ENCODE peak calls at places on chromosomes 16 and 17, in six cellular contexts. H is hepatocyte, K is Karpas-422, O is GM23248, Z is PC-9, Q is SK-N-SH. D is an unnamed sample. For H3K9me2, the result is how much of the 10 kb centered on the place peaks cover.

GRCh38 chr16:25109643-25110042 is 1.9 kb upstream of the LCMT1 start:
- DNase-seq in Q (no peak), K (no peak), H (peak), O (peak), Z (peak), D (peak)

GRCh38 chr16:79077391-79077790 is 523.1 kb downstream of the MAF start:
- DNase-seq in H (no peak), Q (no peak), Z (no peak), K (no peak), O (no peak), D (no peak)

GRCh38 chr17:61411114-61411943 is 11.7 kb downstream of the TBX2 start:
- DNase-seq in O (peak), Q (peak), K (no peak), H (peak), Z (peak), D (peak)

GRCh38 chr17:11900103-11900502 is 97.2 kb downstream of the ZNF18 start:
- DNase-seq in K (no peak), Z (no peak), Q (no peak), H (no peak), O (no peak), D (no peak)

GRCh38 chr16:85448557-85449194 is 164.4 kb upstream of the GSE1 start:
- DNase-seq in Q (peak), K (no peak), O (no peak), H (peak), Z (no peak), D (no peak)

GRCh38 chr16:30136971-30137601 is 14.1 kb upstream of the MAPK3 start:
- DNase-seq in H (no peak), Z (no peak), K (no peak), Q (no peak), O (no peak), D (no peak)

GRCh38 chr16:28192811-28193529 is 18.8 kb downstream of the XPO6 start:
- DNase-seq in Q (no peak), Z (no peak), O (no peak), K (peak), H (no peak), D (no peak)

GRCh38 chr17:79785017-79785899 is 7.3 kb downstream of the CBX2 start:
- DNase-seq in H (no peak), O (no peak), Q (no peak), K (no peak), Z (no peak), D (no peak)

GRCh38 chr17:81635431-81635830 is 1.5 kb downstream of the NPLOC4 start:
- DNase-seq in K (no peak), H (no peak), O (no peak), Q (no peak), Z (peak), D (peak)

GRCh38 chr16:85398688-85399582 is 214.2 kb upstream of the GSE1 start:
- DNase-seq in K (no peak), Z (no peak), O (no peak), H (no peak), Q (no peak), D (no peak)

GRCh38 chr17:78781339-78782304 is at the start of gene CYTH1:
- DNase-seq in O (peak), Z (peak), Q (peak), H (peak), K (peak), D (peak)

GRCh38 chr16:9139965-9140364 is 48.5 kb downstream of the HAPSTR1 start:
- DNase-seq in H (no peak), Q (peak), K (peak), O (peak), Z (no peak), D (peak)

GRCh38 chr17:58338454-58338841 is 9.9 kb upstream of the TSPOAP1 start:
- DNase-seq in Q (no peak), O (no peak), K (no peak), Z (no peak), H (no peak), D (no peak)

GRCh38 chr16:67544329-67544841 is 15.8 kb downstream of the RIPOR1 start:
- DNase-seq in Q (peak), Z (no peak), O (no peak), H (no peak), K (no peak), D (no peak)

GRCh38 chr17:81520021-81520894 is 7.7 kb upstream of the ACTG1 start:
- DNase-seq in K (no peak), O (no peak), Z (no peak), H (no peak), Q (no peak), D (no peak)

GRCh38 chr17:33519692-33520091 is 226.6 kb upstream of the ASIC2 start:
- DNase-seq in O (no peak), K (no peak), Q (no peak), H (no peak), Z (no peak), D (no peak)

GRCh38 chr16:54194008-54194731 is 92.4 kb downstream of the IRX3 start:
- DNase-seq in Q (no peak), Z (peak), K (no peak), O (peak), H (no peak), D (no peak)

GRCh38 chr16:11668590-11669379 is 530 bp downstream of the SNN start:
- DNase-seq in H (peak), Q (peak), O (peak), Z (no peak), K (no peak), D (no peak)

GRCh38 chr16:72256398-72257048 is 84.6 kb upstream of the PMFBP1 start:
- DNase-seq in Q (no peak), Z (no peak), H (no peak), O (peak), K (no peak), D (no peak)

GRCh38 chr17:42441717-42442565 is 16.7 kb upstream of the ATP6V0A1 start:
- DNase-seq in O (no peak), Q (no peak), H (peak), K (no peak), Z (no peak), D (no peak)

GRCh38 chr16:72844225-72844920 is 203.6 kb downstream of the ZFHX3 start:
- DNase-seq in K (no peak), O (no peak), Z (no peak), Q (no peak), H (no peak), D (no peak)

GRCh38 chr17:10751569-10751968 is 21.7 kb upstream of the TMEM220 start:
- DNase-seq in Z (no peak), K (no peak), H (no peak), Q (peak), O (no peak), D (no peak)

GRCh38 chr17:77728022-77728671 is 230.4 kb upstream of the TNRC6C start:
- DNase-seq in H (peak), K (no peak), Q (peak), O (peak), Z (no peak), D (peak)

GRCh38 chr16:87968541-87968940 is 17.3 kb downstream of the BANP start:
- DNase-seq in K (peak), H (no peak), O (peak), Z (no peak), Q (no peak), D (no peak)

GRCh38 chr17:83029571-83029970 is 49.8 kb upstream of the METRNL start:
- DNase-seq in Z (no peak), H (no peak), Q (no peak), O (no peak), K (no peak), D (no peak)

GRCh38 chr16:47728229-47728628 is 267.1 kb downstream of the PHKB start:
- DNase-seq in Z (no peak), Q (no peak), K (peak), O (no peak), H (no peak), D (no peak)
- H3K9me2 ChIP-seq in Z (under half), Q (under half), K (under half), O (under half), H (under half), D (under half)

DNA sequence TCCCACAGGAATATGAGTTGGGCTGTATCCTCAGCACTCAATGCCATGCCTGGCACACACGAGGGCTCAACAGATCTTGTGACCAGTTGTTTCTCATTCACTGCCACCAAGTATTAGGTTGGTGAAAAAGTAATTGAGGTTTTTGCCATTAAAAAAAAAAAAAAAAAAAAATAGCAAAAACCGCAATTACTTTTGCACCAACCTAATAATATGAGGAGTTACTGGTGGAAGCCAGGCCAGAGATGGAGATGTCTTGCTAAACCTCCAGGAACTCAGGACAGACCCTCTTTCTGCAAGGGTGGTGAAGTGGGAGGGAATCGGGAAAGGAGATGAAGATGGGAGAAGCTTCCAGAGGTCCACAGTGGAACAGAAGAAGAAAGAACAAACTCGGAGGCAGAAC is 124.6 kb downstream of the DYNLRB2 start:
- DNase-seq in K (no peak), Z (no peak), Q (no peak), O (no peak), H (no peak), D (no peak)
- H3K9me2 ChIP-seq in K (under half), Z (under half), Q (under half), O (under half), H (under half), D (under half)

DNA sequence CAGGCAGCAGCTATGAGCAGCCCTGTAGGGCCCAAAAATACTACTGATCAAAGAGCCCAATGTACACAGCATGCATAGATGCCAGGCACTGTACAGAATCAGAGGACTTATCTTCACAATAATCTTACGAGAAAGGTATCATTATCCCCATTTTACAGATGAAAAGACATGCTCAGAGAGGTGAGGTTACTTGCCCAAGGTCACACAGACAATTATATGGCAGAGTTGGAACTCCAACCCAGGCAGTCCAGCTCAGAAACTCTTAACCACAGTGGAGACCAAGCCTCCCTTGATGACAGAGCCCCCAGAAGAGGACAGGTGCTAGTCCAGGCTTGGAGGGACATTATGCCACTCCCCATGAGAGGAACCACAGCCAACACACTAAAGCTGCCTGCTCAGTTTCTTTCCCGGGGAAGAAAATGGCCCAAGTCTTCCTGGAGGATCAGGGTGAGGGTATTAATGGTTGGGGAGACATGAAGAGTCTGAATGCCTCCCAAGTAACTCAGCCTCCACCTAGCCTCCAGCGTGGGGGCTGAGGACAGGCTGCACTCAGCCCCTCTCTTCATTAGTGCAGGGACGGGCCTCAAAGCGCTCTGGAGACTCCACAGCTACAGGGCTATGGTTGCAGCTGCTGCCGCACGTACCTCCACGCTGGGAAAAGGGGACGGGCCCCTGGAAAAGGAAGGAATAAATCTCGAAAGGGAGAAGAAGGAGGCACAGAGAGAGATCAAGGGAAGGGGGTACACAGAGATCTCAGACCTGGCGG is 820 bp downstream of the UNC119 start:
- DNase-seq in K (no peak), Q (no peak), H (peak), O (peak), Z (no peak), D (no peak)
- H3K9me2 ChIP-seq in K (under half), Q (under half), H (under half), O (under half), Z (under half), D (under half)

GRCh38 chr17:5669191-5669590 is 84.9 kb upstream of the NLRP1 start:
- DNase-seq in K (no peak), Q (no peak), Z (no peak), H (no peak), O (no peak), D (peak)

GRCh38 chr17:5665164-5665563 is 80.9 kb upstream of the NLRP1 start:
- DNase-seq in H (no peak), Z (no peak), K (no peak), O (peak), Q (no peak), D (no peak)

GRCh38 chr17:5667871-5668270 is 83.6 kb upstream of the NLRP1 start:
- DNase-seq in Z (no peak), K (peak), Q (no peak), O (peak), H (no peak), D (no peak)

GRCh38 chr17:5672141-5672540 is 87.8 kb upstream of the NLRP1 start:
- DNase-seq in K (no peak), O (no peak), Q (no peak), H (no peak), Z (no peak), D (no peak)

GRCh38 chr17:5668557-5669138 is 84.3 kb upstream of the NLRP1 start:
- DNase-seq in H (no peak), K (no peak), Z (no peak), Q (no peak), O (no peak), D (no peak)
- H3K9me2 ChIP-seq in H (under half), K (under half), Z (under half), Q (under half), O (under half), D (under half)

GRCh38 chr16:2015947-2016208 is 3.7 kb upstream of the NPW start:
- DNase-seq in Z (no peak), K (no peak), O (no peak), H (no peak), Q (no peak), D (no peak)

GRCh38 chr16:2019919-2020831 is 590 bp downstream of the NPW start:
- DNase-seq in K (no peak), H (peak), Z (no peak), Q (peak), O (peak), D (no peak)

GRCh38 chr16:2016407-2016922 is 3.1 kb upstream of the NPW start:
- DNase-seq in Q (peak), O (no peak), Z (no peak), K (peak), H (no peak), D (no peak)

GRCh38 chr16:2022723-2023097 is 3.1 kb downstream of the NPW start:
- DNase-seq in H (peak), K (no peak), Q (peak), Z (peak), O (no peak), D (peak)

DNA sequence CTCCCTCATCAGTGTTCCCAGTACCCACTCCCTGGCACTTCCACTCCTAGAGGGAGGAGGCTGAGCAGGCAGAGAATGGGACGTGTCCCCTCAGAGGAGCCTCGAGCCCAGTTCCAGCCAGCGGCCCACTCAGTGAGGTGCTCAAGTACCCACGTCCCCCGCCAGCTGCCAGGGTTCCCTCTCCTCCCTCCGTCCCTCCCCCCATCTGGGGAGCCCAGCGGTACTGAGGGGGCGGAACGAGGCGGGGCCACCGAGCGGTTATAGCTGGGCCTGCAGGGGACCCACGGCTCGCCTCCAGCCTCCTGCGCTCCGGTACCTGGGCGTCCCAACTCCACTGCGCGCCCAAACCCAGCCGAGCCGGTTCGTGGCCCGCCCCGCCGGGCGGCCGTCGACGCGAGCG is at the start of gene NPW:
- DNase-seq in Q (peak), H (no peak), O (peak), K (peak), Z (no peak), D (no peak)
- H3K9me2 ChIP-seq in Q (under half), H (under half), O (under half), K (under half), Z (under half), D (under half)

GRCh38 chr17:7191069-7191468 is 11.9 kb upstream of the ASGR1 start:
- DNase-seq in K (no peak), O (no peak), H (no peak), Z (no peak), Q (no peak), D (no peak)
- H3K9me2 ChIP-seq in K (under half), O (under half), H (under half), Z (under half), Q (under half), D (under half)

DNA sequence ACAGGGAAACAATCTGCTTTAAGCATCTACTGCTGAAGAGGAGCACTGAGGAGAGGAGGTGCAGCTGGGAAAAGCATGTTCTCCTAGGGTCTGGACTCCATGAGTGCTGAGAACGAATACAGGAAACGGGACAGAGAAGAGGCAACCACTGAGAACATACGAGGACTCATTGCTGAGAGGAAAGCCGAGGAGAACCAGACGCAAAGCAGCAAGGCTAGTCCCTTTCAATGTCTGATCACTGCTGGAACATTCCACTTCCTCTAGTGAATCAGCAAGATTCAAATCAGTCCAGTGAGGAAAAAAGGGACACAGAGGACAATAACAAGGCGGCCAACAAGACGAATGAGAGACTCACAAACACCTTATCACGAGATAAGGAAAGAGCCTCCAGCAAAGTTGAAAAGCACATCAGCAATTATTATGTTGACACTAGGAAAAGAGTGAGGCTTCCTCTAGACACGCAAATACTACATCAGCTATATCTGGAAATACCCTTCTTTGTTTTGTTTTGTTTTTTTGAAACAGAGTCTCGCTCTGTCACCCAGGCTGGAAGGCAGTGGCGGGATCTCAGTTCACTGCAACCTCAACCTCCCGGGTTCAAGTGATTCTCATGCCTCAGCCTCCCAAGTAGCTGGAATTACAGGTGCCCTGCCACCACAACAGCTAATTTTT is 41.6 kb downstream of the ZZEF1 start:
- DNase-seq in Q (no peak), K (no peak), H (peak), Z (peak), O (no peak), D (no peak)
- H3K9me2 ChIP-seq in Q (under half), K (under half), H (under half), Z (under half), O (under half), D (under half)

GRCh38 chr16:1324286-1324826 is 9.1 kb upstream of the BAIAP3 start:
- DNase-seq in Z (no peak), K (no peak), O (no peak), Q (no peak), H (no peak), D (no peak)

GRCh38 chr16:1325673-1326371 is 7.6 kb upstream of the BAIAP3 start:
- DNase-seq in K (no peak), Q (no peak), H (no peak), Z (no peak), O (no peak), D (no peak)

GRCh38 chr16:1325261-1325660 is 8.2 kb upstream of the BAIAP3 start:
- DNase-seq in Z (no peak), K (no peak), H (no peak), O (no peak), Q (no peak), D (no peak)

GRCh38 chr16:1322407-1322806 is 11.0 kb upstream of the BAIAP3 start:
- DNase-seq in Q (no peak), H (no peak), O (no peak), Z (no peak), K (no peak), D (no peak)

DNA sequence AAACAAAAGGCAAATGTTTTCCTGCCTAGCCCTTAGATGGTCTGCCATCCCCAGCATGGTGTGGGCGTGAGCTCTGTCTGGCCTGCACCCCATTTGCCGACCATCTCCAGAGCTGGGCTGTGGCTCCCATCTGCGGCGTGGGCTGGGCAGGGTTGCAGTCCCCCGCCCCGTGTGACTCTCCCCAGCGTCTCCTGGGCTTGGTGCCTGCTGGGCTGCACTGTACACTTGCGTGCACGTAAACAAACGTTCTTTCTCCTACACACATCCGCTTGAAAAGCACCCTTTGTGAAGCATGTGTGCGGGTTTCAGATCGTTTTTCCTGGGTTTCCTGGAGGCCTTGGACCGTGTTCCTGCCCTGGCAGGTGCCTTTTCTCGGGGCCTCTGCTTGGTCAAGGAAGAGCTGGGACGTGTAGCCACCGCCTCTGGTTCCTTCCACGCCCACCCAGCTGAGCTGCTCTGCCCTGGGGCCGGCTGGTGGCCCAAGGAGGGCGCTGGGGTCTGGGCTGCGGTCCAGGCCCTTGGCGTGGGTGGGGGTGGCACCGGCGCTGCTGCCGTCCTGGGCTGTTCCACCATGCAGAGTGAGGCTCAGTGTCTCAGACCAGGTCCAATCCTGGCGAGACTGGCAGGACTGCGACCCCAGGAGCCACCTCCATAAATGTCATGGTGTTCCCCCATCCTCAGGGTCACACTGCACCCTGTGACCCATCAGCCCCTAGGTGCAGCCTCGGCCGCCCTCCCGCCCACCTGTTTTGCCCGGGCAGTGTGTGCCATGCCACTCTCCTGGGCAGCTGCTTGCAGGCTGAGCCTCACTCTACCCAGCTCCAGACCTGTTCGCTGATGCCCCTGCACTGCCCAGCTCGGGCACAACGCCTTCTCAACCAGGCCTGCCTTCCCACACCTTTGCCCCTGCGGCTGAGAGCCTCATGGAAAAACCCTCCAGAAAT is 9.9 kb upstream of the BAIAP3 start:
- DNase-seq in Z (no peak), H (no peak), Q (no peak), K (no peak), O (no peak), D (no peak)
- H3K9me2 ChIP-seq in Z (under half), H (under half), Q (under half), K (under half), O (under half), D (under half)

D was measured in PC-3.